ENCODE peak calls at places on chromosomes 6 and 20, in four cellular contexts. K is DND-41, E is PC-3, I is fibroblast of lung. P is an unnamed sample.
A peak's percentile ranks its signal among the peaks of the same experiment; 100 is the strongest.

GRCh38 chr20:53961527-53961926 is 108.9 kb downstream of the BCAS1 start:
- DNase-seq in K (no peak), E (no peak), I (no peak), P (no peak)

GRCh38 chr6:16414205-16414604 is 175.8 kb downstream of the GMPR start:
- DNase-seq in K (no peak), E (no peak), I (no peak), P (no peak)

GRCh38 chr6:128882991-128883571 is at the start of gene LAMA2:
- DNase-seq in K (no peak), E (no peak), I (peak; percentile 78), P (peak; percentile 85)

GRCh38 chr20:58233881-58234528 is 5.6 kb upstream of the ANKRD60 start:
- DNase-seq in K (peak; percentile 41), E (peak; percentile 60), I (no peak), P (peak; percentile 39)

GRCh38 chr6:107495196-107495643 is 5.3 kb downstream of the SOBP start:
- DNase-seq in K (no peak), E (no peak), I (peak; percentile 66), P (peak; percentile 50)

GRCh38 chr6:99348823-99349619 is 453 bp downstream of the FAXC start:
- DNase-seq in K (no peak), E (peak; percentile 4), I (no peak), P (no peak)

GRCh38 chr6:148203281-148203925 is 139.2 kb upstream of the SASH1 start:
- DNase-seq in K (no peak), E (no peak), I (peak; percentile 83), P (peak; percentile 62)

GRCh38 chr20:4451487-4451886 is 270.2 kb upstream of the PRND start:
- DNase-seq in K (no peak), E (no peak), I (peak; percentile 28), P (no peak)

GRCh38 chr6:24583463-24584389 is 62.3 kb downstream of the KIAA0319 start:
- DNase-seq in K (peak; percentile 69), E (peak; percentile 85), I (peak; percentile 48), P (peak; percentile 74)

GRCh38 chr20:63033635-63034510 is 27.1 kb upstream of the BHLHE23 start:
- DNase-seq in K (no peak), E (no peak), I (no peak), P (no peak)

GRCh38 chr20:14055127-14055742 is 59.9 kb downstream of the MACROD2 start:
- DNase-seq in K (peak; percentile 24), E (peak; percentile 83), I (peak; percentile 74), P (peak; percentile 65)

DNA sequence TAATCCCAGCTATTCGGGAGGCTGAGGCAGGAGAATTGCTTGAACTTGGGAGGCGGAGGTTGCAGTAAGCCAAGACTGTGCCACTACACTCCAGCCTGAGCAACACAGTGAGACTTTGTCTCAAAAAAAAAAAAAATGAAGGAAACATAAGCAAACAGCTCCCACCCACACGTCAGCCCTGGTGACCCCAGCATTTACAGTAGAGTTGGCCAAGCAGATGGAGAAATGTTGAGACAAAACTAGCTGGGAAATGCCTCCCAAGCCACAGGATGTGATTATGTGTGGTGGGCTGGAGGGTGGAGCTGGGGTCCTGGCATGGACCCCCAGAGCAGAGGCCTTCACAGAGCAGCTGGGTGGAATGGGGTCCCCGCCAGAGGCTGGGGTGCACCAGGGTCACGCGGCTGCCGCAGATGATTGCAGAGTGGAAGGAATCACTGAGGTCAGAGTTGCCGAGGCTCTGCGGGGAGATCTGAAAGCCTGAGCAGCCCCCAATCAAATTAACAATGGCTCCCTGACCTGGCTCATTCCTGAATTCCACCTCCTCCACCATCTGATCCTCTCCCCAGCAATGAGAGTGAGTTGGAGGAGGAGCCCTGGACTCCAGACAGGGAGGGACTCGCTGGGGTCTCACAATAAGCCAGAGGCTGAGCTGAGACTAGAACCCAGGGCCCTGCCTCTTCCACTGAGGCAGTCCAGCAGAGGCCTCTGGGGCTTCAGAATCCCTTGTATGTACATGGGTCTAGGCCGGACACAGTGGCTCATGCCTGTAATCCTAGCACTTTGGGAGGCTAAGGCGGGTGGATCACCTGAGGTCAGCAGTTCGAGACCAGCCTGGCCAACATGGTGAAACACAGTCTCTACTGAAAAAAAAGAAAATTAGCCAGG is 34.7 kb upstream of the TGM2 start:
- DNase-seq in K (no peak), E (no peak), I (peak; percentile 80), P (no peak)
- H2AFZ ChIP-seq in K (no peak overlapping the region), E (no peak overlapping the region), I (no peak overlapping the region), P (no peak overlapping the region)

DNA sequence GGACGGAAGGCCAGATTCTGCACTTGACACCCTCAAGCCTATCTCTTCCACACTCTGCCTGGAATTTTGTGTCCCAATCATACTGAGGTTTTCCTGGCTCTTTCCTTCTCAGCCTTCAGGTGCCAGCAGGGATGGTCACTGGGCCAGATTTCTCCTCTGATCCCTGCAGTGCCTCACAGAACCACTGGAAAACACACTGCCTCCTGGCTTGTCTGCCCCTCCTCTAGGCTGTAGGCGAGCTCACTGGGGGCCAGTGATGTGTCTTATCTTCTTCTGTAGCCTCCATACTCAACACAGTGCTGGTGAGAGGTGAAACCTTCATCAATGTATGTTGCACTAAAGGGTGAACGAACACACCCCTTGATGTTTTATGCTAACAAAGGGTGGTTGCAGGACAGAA is 80.2 kb downstream of the CDH26 start:
- DNase-seq in K (no peak), E (no peak), I (no peak), P (no peak)
- H3K27ac ChIP-seq in K (no peak overlapping the region), E (no peak overlapping the region), I (no peak overlapping the region), P (no peak overlapping the region)

GRCh38 chr6:43990627-43991619 is 136.3 kb downstream of the MRPL14 start:
- DNase-seq in K (no peak), E (no peak), I (peak; percentile 97), P (peak; percentile 55)

GRCh38 chr6:43989556-43990248 is 137.6 kb downstream of the MRPL14 start:
- DNase-seq in K (no peak), E (no peak), I (no peak), P (no peak)

GRCh38 chr6:43992126-43992663 is 135.1 kb downstream of the MRPL14 start:
- DNase-seq in K (no peak), E (no peak), I (no peak), P (no peak)

GRCh38 chr6:43988801-43989200 is 138.5 kb downstream of the MRPL14 start:
- DNase-seq in K (no peak), E (no peak), I (no peak), P (no peak)

DNA sequence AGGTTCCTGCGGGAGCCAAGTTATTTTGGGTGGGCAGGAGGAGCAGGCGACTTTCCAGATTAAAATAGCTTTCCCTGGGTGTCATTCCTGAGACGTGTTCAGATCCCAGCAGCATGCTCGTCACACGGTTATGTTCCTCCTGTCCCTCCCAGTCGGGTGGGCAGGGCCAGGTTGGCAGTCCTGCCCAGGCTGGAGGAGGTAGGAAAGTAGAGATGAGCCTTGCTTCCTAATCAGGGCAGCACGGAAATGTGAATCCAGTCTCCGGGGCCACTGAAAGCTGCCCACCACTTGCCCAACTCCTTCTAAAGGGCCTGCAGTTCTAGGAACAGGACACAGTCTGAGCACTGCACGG is 137.0 kb downstream of the MRPL14 start:
- DNase-seq in K (no peak), E (no peak), I (peak; percentile 25), P (peak; percentile 75)
- H2AFZ ChIP-seq in K (no peak overlapping the region), E (no peak overlapping the region), I (no peak overlapping the region), P (no peak overlapping the region)

DNA sequence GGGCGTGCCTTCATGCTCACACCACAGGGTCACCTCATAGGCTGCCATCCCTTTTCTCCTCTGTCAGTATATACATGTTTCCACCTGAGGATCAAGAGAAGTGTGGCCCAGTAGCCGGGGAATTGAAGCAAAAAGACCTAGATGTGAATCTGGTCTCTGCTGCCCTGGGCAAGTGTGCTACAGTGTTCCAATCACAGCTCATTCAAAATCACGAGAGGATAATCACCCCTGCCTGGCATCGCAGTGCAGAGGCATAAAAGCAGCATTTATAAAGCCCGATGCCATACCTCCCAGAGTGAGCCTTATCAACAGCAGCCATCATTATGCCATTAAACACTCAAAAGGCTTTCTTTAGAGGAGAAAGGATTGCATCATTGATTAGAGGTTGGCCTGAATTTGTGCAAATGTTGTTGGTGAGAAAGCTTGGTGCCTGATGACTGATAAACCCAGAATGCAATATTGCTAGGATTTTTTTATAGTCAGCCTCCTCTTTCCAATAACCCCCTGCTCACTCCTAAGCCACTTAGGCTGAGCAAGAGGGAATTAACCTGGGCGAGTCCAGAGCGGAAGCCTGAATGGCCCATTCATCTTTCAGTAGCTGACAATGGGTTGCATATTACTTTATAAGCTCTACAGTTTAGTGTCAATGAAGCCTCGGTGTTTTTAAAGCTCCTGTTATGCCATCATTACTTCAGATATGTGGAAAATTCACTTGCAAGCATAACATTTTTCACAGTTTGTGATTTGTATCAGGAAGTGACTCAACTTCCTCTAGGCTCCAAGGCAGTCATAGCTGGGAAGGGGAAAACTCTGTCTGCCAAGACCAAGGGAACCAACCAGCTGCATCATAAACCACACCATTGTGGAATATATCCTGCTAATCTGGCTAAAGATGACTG is 92.5 kb upstream of the NXT1 start:
- DNase-seq in K (no peak), E (peak; percentile 74), I (peak; percentile 77), P (peak; percentile 91)
- H3K27ac ChIP-seq in K (peak overlapping the region; percentile 20), E (no peak overlapping the region), I (peak overlapping the region; percentile 47), P (peak overlapping the region; percentile 79)

GRCh38 chr6:1574895-1575212 is 34.9 kb upstream of the FOXC1 start:
- DNase-seq in K (no peak), E (no peak), I (no peak), P (no peak)

GRCh38 chr6:1575213-1576041 is 34.3 kb upstream of the FOXC1 start:
- DNase-seq in K (peak; percentile 32), E (no peak), I (peak; percentile 52), P (no peak)

GRCh38 chr6:1572892-1573291 is 36.8 kb upstream of the FOXC1 start:
- DNase-seq in K (no peak), E (no peak), I (peak; percentile 19), P (no peak)

GRCh38 chr6:1576166-1576565 is 33.5 kb upstream of the FOXC1 start:
- DNase-seq in K (no peak), E (no peak), I (no peak), P (no peak)

GRCh38 chr6:1574083-1574761 is 35.5 kb upstream of the FOXC1 start:
- DNase-seq in K (no peak), E (no peak), I (no peak), P (no peak)
- H2AFZ ChIP-seq in K (no peak overlapping the region), E (no peak overlapping the region), I (no peak overlapping the region), P (no peak overlapping the region)

P was measured in GM23248.